ENCODE peak calls at places on chromosomes 4 and X, in four cellular contexts. W is tibial nerve, T is ovary, Z is K562. Q is an unnamed sample.
A peak's percentile ranks its signal among the peaks of the same experiment; 100 is the strongest.

GRCh38 chrX:18674417-18674787 is 2.5 kb upstream of the RS1 start:
- DNase-seq in W (no peak), Z (peak; percentile 23), T (peak; percentile 16), Q (peak; percentile 66)

GRCh38 chr4:98627883-98628282 is 30.5 kb downstream of the TSPAN5 start:
- DNase-seq in W (no peak), T (no peak), Z (no peak), Q (no peak)

GRCh38 chrX:148416142-148416541 is 84.3 kb upstream of the AFF2 start:
- DNase-seq in T (no peak), W (no peak), Z (no peak), Q (no peak)

GRCh38 chr4:139876328-139876941 is 210.8 kb downstream of the MGST2 start:
- DNase-seq in T (no peak), W (no peak), Z (no peak), Q (no peak)

GRCh38 chr4:137531951-137532868 is at the start of gene PCDH18:
- DNase-seq in W (peak; percentile 88), Z (no peak), T (peak; percentile 97), Q (peak; percentile 97)

GRCh38 chr4:121827851-121828250 is 4.2 kb upstream of the CCNA2 start:
- DNase-seq in Z (no peak), W (no peak), T (no peak), Q (no peak)

GRCh38 chr4:186781032-186781917 is 57.6 kb upstream of the FAT1 start:
- DNase-seq in W (no peak), T (no peak), Z (no peak), Q (no peak)

GRCh38 chr4:185920171-185920570 is 108.2 kb upstream of the SORBS2 start:
- DNase-seq in Z (no peak), W (no peak), T (no peak), Q (no peak)

GRCh38 chrX:22060451-22060940 is 28.4 kb downstream of the PHEX start:
- DNase-seq in T (no peak), Z (no peak), W (no peak), Q (no peak)

GRCh38 chr4:16532240-16532990 is 306.1 kb upstream of the TAPT1 start:
- DNase-seq in Z (no peak), W (no peak), T (peak; percentile 15), Q (no peak)

GRCh38 chrX:47218920-47219815 is 687 bp downstream of the CDK16 start:
- DNase-seq in Z (peak; percentile 72), W (no peak), T (peak; percentile 53), Q (peak; percentile 77)

GRCh38 chrX:33741807-33742206 is 390.3 kb downstream of the FAM47A start:
- DNase-seq in T (no peak), Z (no peak), W (no peak), Q (peak; percentile 27)

GRCh38 chrX:113512700-113513395 is 672.2 kb upstream of the AMOT start:
- DNase-seq in T (no peak), Z (no peak), W (no peak), Q (no peak)

GRCh38 chr4:128574706-128575105 is 234.8 kb upstream of the JADE1 start:
- DNase-seq in T (peak; percentile 54), W (peak; percentile 46), Z (peak; percentile 79), Q (peak; percentile 83)

GRCh38 chr4:139808381-139809206 is 143.0 kb downstream of the MGST2 start:
- DNase-seq in W (no peak), T (no peak), Z (no peak), Q (no peak)

GRCh38 chrX:149830192-149830873 is 48.6 kb downstream of the MAGEA9 start:
- DNase-seq in W (no peak), T (peak; percentile 20), Z (no peak), Q (no peak)

GRCh38 chr4:52825311-52826090 is 36.6 kb upstream of the RASL11B start:
- DNase-seq in T (peak; percentile 21), W (no peak), Z (no peak), Q (no peak)

GRCh38 chr4:168536448-168536847 is 39.6 kb downstream of the PALLD start:
- DNase-seq in Z (no peak), T (no peak), W (no peak), Q (no peak)

GRCh38 chr4:55318541-55319129 is 27.4 kb upstream of the SRD5A3 start:
- DNase-seq in Z (no peak), W (no peak), T (no peak), Q (no peak)

GRCh38 chrX:108732630-108733321 is 3.6 kb downstream of the IRS4 start:
- DNase-seq in T (peak; percentile 20), W (no peak), Z (no peak), Q (no peak)

GRCh38 chr4:106869551-106869950 is 166.6 kb downstream of the DKK2 start:
- DNase-seq in T (no peak), Z (no peak), W (no peak), Q (no peak)

GRCh38 chrX:12241026-12241425 is 102.8 kb downstream of the FRMPD4 start:
- DNase-seq in Z (no peak), T (no peak), W (no peak), Q (no peak)
- TF ChIP-seq EP300 in Z (no peak), T (no peak), W (no peak), Q (no peak)

DNA sequence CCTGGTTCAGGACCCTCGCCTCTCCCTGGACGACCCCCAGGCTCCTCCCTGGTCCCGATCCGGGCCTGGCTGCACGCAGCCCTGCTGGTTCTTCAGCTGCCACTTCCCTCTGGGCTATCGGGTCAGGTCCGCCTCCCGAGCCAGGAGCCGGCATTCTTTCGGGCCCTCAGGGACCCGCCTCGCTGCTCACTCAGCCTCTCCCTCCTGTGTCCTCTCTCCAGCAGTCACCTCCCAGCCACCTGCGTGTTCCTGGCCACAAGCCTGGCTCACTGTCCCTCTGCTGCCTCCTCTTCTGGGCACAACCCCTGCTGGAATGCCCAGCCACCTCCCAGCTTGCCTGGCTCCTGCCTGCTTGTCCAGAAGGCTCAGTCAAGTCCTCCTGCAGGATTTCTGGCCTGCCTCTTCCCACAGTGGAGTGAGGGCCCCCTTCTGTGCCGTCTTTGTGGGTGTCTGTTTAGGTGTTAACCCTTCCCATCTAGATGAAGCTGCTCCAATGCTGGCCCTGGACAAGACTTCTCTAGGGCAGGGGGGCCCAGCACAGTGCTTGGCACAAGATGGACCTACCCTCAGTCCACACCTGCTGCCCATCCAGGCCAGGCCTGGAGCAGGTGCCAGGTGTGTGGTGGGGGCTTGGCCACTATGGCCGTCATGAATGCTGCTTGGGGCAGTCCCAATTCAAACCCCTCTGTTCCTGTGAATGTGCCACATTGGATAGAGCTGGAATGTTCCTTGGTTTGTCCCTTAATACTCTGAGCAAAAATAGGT is 2.2 kb downstream of the WFS1 start:
- DNase-seq in T (no peak), Z (no peak), W (peak; percentile 29), Q (peak; percentile 76)
- TF ChIP-seq EP300 in T (no peak), Z (no peak), W (no peak), Q (no peak)

GRCh38 chrX:41922125-41922521 is 1.2 kb downstream of the CASK start:
- DNase-seq in Z (no peak), T (peak; percentile 10), W (no peak), Q (no peak)

GRCh38 chrX:41923257-41923924 is at the start of gene CASK:
- DNase-seq in Z (peak; percentile 95), W (peak; percentile 87), T (peak; percentile 90), Q (peak; percentile 96)

GRCh38 chrX:41922694-41923171 is 621 bp downstream of the CASK start:
- DNase-seq in T (peak; percentile 16), W (no peak), Z (peak; percentile 22), Q (no peak)

GRCh38 chrX:41919870-41920269 is 3.5 kb downstream of the CASK start:
- DNase-seq in T (no peak), W (no peak), Z (no peak), Q (no peak)

DNA sequence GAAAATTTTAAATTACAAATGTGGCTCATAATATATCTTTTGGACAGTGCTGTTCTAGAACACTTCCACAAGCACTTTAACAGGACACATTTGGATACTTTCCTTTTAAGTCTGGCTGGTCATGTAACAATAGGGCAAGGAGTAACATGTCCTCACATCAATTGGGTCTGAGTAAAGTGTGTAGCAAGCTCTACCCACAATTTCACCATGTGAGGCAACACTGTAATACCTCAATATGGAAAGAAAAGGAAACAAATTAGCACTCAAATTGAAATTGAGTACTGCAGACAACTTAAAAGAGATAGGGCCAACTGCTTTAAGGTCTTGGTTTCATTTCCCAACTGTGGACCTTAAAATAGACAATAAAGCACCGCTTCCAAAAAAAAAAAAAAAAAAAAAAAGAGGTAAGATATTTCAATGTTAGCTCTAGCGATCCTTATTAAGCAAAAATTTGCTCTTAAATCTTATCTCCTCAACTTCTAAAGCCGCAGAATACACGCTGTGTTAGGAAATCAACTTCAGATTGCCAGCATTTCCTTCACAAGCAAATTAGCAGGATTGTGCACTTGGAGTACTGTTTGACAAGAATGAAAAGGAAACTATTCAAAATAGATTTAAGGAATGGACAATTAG is 1.7 kb downstream of the CASK start:
- DNase-seq in T (no peak), W (no peak), Z (no peak), Q (no peak)
- TF ChIP-seq EP300 in T (no peak), W (peak; percentile 20), Z (no peak), Q (no peak)

DNA sequence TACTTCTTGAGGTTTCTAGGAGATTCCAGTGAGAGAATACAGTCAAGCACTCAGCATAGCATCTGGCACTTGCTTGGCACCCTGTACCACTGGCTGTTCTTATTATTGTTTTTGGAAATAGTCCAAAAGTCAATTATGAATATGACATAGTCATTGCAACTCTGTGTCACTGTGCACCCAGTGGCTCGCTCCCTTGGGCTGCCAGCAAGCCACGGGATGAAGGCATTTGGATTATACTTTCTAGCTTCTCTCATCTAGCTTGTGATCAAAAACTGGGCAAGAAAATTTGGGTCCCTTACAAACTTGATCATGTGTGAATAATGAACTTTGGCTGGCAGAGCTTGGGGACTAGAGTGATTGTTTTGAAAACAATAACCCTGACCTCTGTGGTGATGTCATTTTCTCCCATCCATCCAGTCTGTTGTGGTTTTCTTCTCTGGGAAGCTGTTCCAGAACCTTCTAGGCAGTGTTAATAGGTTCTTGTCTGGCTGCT is 32.8 kb upstream of the LIMCH1 start:
- DNase-seq in Z (no peak), T (no peak), W (no peak), Q (no peak)
- TF ChIP-seq EP300 in Z (no peak), T (no peak), W (no peak), Q (no peak)

DNA sequence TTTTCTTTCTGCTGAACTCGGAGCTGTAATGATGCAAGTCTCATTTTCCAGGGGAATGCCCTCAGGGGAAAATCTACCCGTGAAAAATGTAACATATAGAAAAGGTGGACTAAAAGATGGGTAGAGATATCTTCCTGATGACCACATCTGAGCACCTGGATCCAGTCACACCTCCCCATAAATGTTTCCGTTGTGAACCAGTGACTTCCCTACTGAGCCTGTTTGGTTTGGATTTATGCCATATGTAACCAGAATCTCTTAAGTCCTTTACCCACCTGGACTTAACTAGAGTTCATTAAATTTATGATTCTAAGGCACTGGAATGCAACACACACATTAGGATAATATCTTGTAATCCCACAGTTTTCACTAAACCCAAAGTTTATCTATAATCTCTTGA is 171.1 kb downstream of the ZNF330 start:
- DNase-seq in W (no peak), Z (no peak), T (no peak), Q (no peak)
- TF ChIP-seq EP300 in W (no peak), Z (no peak), T (no peak), Q (no peak)

DNA sequence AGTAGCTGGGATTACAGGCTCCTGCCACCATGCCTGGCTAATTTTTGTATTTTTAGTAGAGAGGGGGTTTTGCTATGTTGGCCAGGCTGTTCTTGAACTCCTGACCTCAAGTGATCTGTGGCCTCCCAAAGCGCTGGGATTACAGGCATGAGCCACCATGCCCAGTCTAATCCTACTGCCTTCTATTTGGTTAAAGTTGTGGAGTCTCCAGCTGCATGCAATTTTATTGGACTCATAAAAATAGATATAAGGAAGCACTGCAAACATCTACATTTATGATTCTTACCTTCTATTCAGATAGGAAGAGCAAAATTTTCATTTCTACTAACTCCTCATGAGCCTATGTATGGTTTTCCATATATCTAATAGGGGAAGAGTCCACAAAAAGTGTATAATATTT is 13.7 kb downstream of the RIPPLY1 start:
- DNase-seq in T (no peak), Z (no peak), W (no peak), Q (no peak)
- TF ChIP-seq EP300 in T (no peak), Z (no peak), W (no peak), Q (no peak)

Q was measured in sigmoid colon.